ENCODE peak calls at places on chromosomes 4 and X, in six cellular contexts. L is activated gamma-delta T cell treated with anti-CD3 and anti-CD28 coated beads, Interleukin-2, amount 50 U/mL, for 16 hours; B is hepatocyte; S is stimulated activated CD8-positive, alpha-beta memory T cell treated with anti-CD3 and anti-CD28 coated beads, Interleukin-7, amount 100 ng/mL, for 1 hour; P is activated CD4-positive, alpha-beta T cell treated with anti-CD3 and anti-CD28 coated beads for 1 hour; K is stimulated activated CD4-positive, alpha-beta T cell treated with anti-CD3 and anti-CD28 coated beads, Interleukin-4, amount 100 ng/mL, for 4 hours. Z is an unnamed sample.

GRCh38 chr4:36394352-36394903 is 113.0 kb downstream of the DTHD1 start:
- DNase-seq in L (peak), B (no peak), S (no peak), P (peak), K (no peak), Z (no peak)

GRCh38 chrX:17376381-17377046 is 1.5 kb downstream of the NHS start:
- DNase-seq in L (no peak), B (peak), S (no peak), P (no peak), K (no peak), Z (no peak)

GRCh38 chr4:55503164-55503563 is 43.5 kb downstream of the CLOCK start:
- DNase-seq in L (no peak), B (no peak), S (no peak), P (no peak), K (no peak), Z (no peak)

GRCh38 chr4:55169352-55169959 is 44.1 kb upstream of the KDR start:
- DNase-seq in L (no peak), B (peak), S (no peak), P (no peak), K (no peak), Z (no peak)

GRCh38 chr4:174929346-174929745 is 11.2 kb downstream of the ADAM29 start:
- DNase-seq in L (no peak), B (no peak), S (no peak), P (no peak), K (no peak), Z (no peak)

GRCh38 chrX:9690046-9690445 is 75.6 kb downstream of the GPR143 start:
- DNase-seq in L (no peak), B (no peak), S (no peak), P (no peak), K (no peak), Z (no peak)

GRCh38 chrX:63967541-63967940 is 182.5 kb upstream of the ARHGEF9 start:
- DNase-seq in L (no peak), B (no peak), S (no peak), P (no peak), K (no peak), Z (no peak)

GRCh38 chrX:112846114-112846513 is 5.5 kb upstream of the AMOT start:
- DNase-seq in L (no peak), B (peak), S (no peak), P (no peak), K (no peak), Z (no peak)

GRCh38 chr4:163264934-163265333 is 67.5 kb downstream of the NPY1R start:
- DNase-seq in L (no peak), B (no peak), S (no peak), P (no peak), K (no peak), Z (no peak)

GRCh38 chrX:13898084-13898483 is 81.2 kb upstream of the GPM6B start:
- DNase-seq in L (no peak), B (no peak), S (no peak), P (no peak), K (no peak), Z (no peak)

GRCh38 chr4:119550857-119551532 is 77.6 kb downstream of the PDE5A start:
- DNase-seq in L (no peak), B (no peak), S (no peak), P (no peak), K (no peak), Z (no peak)